ENCODE peak calls at places on chromosome 15, in nine cellular contexts. A is H1, Q is mammary epithelial cell, Y is endothelial cell of umbilical vein, G is neuronal stem cell, L is Karpas-422, E is mesenchymal stem cell, O is MM.1S, B is hepatocyte. F is an unnamed sample.

GRCh38 chr15:35702946-35703495 is 157.1 kb upstream of the DPH6 start:
- DNase-seq in A (no peak), Q (no peak), Y (peak; percentile 74), G (no peak), L (no peak), E (no peak), O (no peak), B (no peak), F (no peak)

GRCh38 chr15:71080166-71080565 is 35.1 kb upstream of the THSD4 start:
- DNase-seq in A (no peak), Q (peak; percentile 55), Y (no peak), G (no peak), L (no peak), E (no peak), O (no peak), B (no peak), F (no peak)

GRCh38 chr15:80587816-80588456 is 107.2 kb upstream of the ABHD17C start:
- DNase-seq in A (no peak), Q (peak; percentile 49), Y (no peak), G (no peak), L (no peak), E (peak; percentile 82), O (no peak), B (no peak), F (no peak)

GRCh38 chr15:72202801-72203506 is 5.4 kb upstream of the GRAMD2A start:
- DNase-seq in A (no peak), Q (no peak), Y (no peak), G (no peak), L (no peak), E (no peak), O (no peak), B (no peak), F (no peak)

GRCh38 chr15:52568569-52569243 is at the start of gene ARPP19:
- DNase-seq in A (peak; percentile 85), Q (peak; percentile 93), Y (peak; percentile 86), G (peak; percentile 90), L (peak; percentile 94), E (peak; percentile 89), O (peak; percentile 89), B (peak; percentile 93), F (peak; percentile 90)

GRCh38 chr15:80076321-80077318 is 17.1 kb downstream of the ZFAND6 start:
- DNase-seq in A (no peak), Q (no peak), Y (no peak), G (no peak), L (no peak), E (peak; percentile 13), O (no peak), B (no peak), F (no peak)

GRCh38 chr15:75069301-75069925 is 46.0 kb downstream of the PPCDC start:
- DNase-seq in A (no peak), Q (no peak), Y (no peak), G (no peak), L (peak; percentile 53), E (no peak), O (peak; percentile 74), B (no peak), F (peak; percentile 69)

GRCh38 chr15:35293353-35294130 is 208.4 kb upstream of the NANOGP8 start:
- DNase-seq in A (no peak), Q (peak; percentile 42), Y (peak; percentile 81), G (no peak), L (no peak), E (peak; percentile 79), O (no peak), B (peak; percentile 39), F (no peak)

GRCh38 chr15:76003364-76003763 is 8.9 kb downstream of the NRG4 start:
- DNase-seq in A (no peak), Q (no peak), Y (no peak), G (no peak), L (no peak), E (no peak), O (no peak), B (no peak), F (no peak)

GRCh38 chr15:78396976-78397375 is 41.0 kb upstream of the IREB2 start:
- DNase-seq in A (no peak), Q (no peak), Y (no peak), G (no peak), L (no peak), E (no peak), O (no peak), B (peak; percentile 58), F (peak; percentile 8)

GRCh38 chr15:45023659-45024320 is 795 bp downstream of the SORD start:
- DNase-seq in A (no peak), Q (peak; percentile 8), Y (peak; percentile 37), G (peak; percentile 1), L (no peak), E (no peak), O (no peak), B (peak; percentile 27), F (peak; percentile 3)

GRCh38 chr15:62465173-62465572 is 300.1 kb upstream of the C2CD4B start:
- DNase-seq in A (no peak), Q (no peak), Y (no peak), G (no peak), L (peak; percentile 16), E (no peak), O (no peak), B (no peak), F (no peak)

GRCh38 chr15:85543741-85544155 is 163.3 kb downstream of the AKAP13 start:
- DNase-seq in A (peak; percentile 13), Q (peak; percentile 31), Y (peak; percentile 43), G (no peak), L (no peak), E (no peak), O (no peak), B (peak; percentile 35), F (no peak)

DNA sequence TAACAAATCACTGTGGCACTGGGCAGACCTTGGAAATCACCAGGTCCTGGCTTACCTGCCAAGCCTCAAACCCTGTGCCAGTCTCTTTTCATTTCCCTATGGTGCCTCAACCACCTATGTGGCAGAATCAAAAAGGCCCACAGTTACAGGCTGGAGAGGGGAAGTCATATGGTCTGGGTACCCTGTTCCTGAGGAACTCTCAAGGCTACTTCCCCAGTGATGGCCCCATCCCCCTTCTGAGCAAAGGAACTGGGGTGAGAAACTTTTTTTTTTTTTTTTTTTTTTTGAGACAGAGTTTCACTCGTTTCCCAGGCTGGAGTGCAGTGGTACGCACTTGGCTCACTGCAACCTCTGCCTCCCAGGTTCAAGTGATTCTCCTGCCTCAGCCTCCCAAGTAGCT is 83.2 kb downstream of the RBPMS2 start:
- DNase-seq in A (no peak), Q (no peak), Y (no peak), G (no peak), L (no peak), E (no peak), O (no peak), B (no peak), F (no peak)
- H3K36me3 ChIP-seq in A (peaks cover 77% of the 10 kb centered on the region), Q (peaks cover 12% of the 10 kb centered on the region), Y (peaks cover 16% of the 10 kb centered on the region), G (peaks cover 96% of the 10 kb centered on the region), L (peaks cover 21% of the 10 kb centered on the region), E (peaks cover 56% of the 10 kb centered on the region), O (no peaks in the 10 kb centered on the region), B (peaks cover 3% of the 10 kb centered on the region), F (peaks cover 64% of the 10 kb centered on the region)

GRCh38 chr15:101501703-101502373 is 12.3 kb upstream of the PCSK6 start:
- DNase-seq in A (peak; percentile 36), Q (no peak), Y (peak; percentile 34), G (peak; percentile 30), L (peak; percentile 78), E (no peak), O (no peak), B (peak; percentile 68), F (peak; percentile 18)
- H3K4me2 ChIP-seq in A (no peak overlapping the region), Q (no peak overlapping the region), Y (no peak overlapping the region), G (no peak overlapping the region), L (peak overlapping the region; percentile 53), E (no peak overlapping the region), O (no peak overlapping the region), B (peak overlapping the region; percentile 55), F (no peak overlapping the region)

GRCh38 chr15:33540174-33540573 is 229.4 kb downstream of the RYR3 start:
- DNase-seq in A (no peak), Q (no peak), Y (no peak), G (no peak), L (no peak), E (no peak), O (no peak), B (no peak), F (no peak)
- H2AFZ ChIP-seq in A (no peak overlapping the region), Q (no peak overlapping the region), Y (no peak overlapping the region), G (no peak overlapping the region), L (no peak overlapping the region), E (no peak overlapping the region), O (no peak overlapping the region), B (no peak overlapping the region), F (no peak overlapping the region)

DNA sequence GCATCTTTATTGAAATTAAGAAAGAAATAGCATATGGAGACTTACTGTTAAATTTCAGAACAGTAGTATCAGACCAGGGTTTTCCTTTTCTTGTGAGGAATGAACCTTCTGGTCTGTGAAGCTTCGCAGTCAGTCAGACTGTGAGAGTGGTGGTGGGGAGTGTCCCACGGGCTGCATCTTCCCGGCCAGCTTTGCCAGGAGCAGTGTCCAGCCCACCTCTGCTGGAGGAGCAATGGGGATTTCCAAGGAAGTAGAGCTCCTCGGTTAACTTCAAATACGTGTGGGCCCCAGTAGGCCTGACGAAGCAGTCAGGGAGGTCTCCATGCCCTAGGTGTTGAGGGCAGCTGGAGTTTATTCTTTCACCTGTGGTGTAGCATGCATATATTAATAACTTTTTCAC is 40.9 kb upstream of the FBXL22 start:
- DNase-seq in A (no peak), Q (no peak), Y (no peak), G (no peak), L (no peak), E (no peak), O (no peak), B (no peak), F (no peak)
- H3K36me3 ChIP-seq in A (no peaks in the 10 kb centered on the region), Q (peaks cover 2% of the 10 kb centered on the region), Y (peaks cover 3% of the 10 kb centered on the region), G (peaks cover 77% of the 10 kb centered on the region), L (no peaks in the 10 kb centered on the region), E (peaks cover 46% of the 10 kb centered on the region), O (no peaks in the 10 kb centered on the region), B (no peaks in the 10 kb centered on the region), F (peaks cover 71% of the 10 kb centered on the region)

GRCh38 chr15:60375255-60375809 is 22.5 kb downstream of the ANXA2 start:
- DNase-seq in A (no peak), Q (no peak), Y (no peak), G (no peak), L (no peak), E (no peak), O (no peak), B (no peak), F (no peak)
- H3K4me2 ChIP-seq in A (no peak overlapping the region), Q (peak overlapping the region; percentile 56), Y (peak overlapping the region; percentile 39), G (no peak overlapping the region), L (no peak overlapping the region), E (no peak overlapping the region), O (no peak overlapping the region), B (peak overlapping the region; percentile 38), F (no peak overlapping the region)

GRCh38 chr15:99552111-99552510 is 13.7 kb upstream of the MEF2A start:
- DNase-seq in A (no peak), Q (no peak), Y (no peak), G (no peak), L (no peak), E (no peak), O (no peak), B (no peak), F (no peak)
- H2AFZ ChIP-seq in A (no peak overlapping the region), Q (no peak overlapping the region), Y (no peak overlapping the region), G (no peak overlapping the region), L (no peak overlapping the region), E (no peak overlapping the region), O (no peak overlapping the region), B (no peak overlapping the region), F (peak overlapping the region; percentile 39)

DNA sequence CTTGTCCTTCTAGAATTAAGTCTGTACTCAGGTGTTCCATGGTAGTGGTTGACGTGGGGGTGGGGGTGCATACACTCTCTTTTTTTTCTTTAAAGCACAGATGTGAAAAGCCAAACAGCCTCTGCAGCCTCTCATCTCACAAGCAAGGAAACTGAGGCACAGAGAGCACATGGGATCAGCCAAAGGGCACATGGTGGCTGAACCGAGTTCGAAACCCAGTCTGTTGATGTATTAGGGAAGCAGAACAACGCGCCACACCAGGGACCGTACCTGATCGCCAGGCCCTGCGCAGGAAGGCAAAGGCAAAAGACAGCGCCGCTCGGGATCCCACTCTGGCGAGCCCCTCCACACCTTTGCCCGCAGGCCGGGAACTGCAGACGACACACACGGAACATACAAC is 47.3 kb downstream of the HERC2 start:
- DNase-seq in A (no peak), Q (no peak), Y (no peak), G (no peak), L (no peak), E (no peak), O (no peak), B (no peak), F (no peak)
- H3K36me3 ChIP-seq in A (peaks cover 19% of the 10 kb centered on the region), Q (peaks cover 14% of the 10 kb centered on the region), Y (peaks cover 7% of the 10 kb centered on the region), G (peaks cover 89% of the 10 kb centered on the region), L (no peaks in the 10 kb centered on the region), E (peaks cover 61% of the 10 kb centered on the region), O (no peaks in the 10 kb centered on the region), B (no peaks in the 10 kb centered on the region), F (peaks cover 56% of the 10 kb centered on the region)